ENCODE peak calls at places on chromosomes 13 and 19, in five cellular contexts. H, E, L, V and K are unnamed samples.

GRCh38 chr19:45473366-45474190 is 5.8 kb downstream of the FOSB start:
- DNase-seq in H (no peak), V (no peak), E (no peak), L (no peak), K (peak; percentile 85)

GRCh38 chr19:4581381-4582111 is 22.1 kb upstream of the SEMA6B start:
- DNase-seq in L (no peak), H (peak; percentile 57), E (peak; percentile 61), V (peak; percentile 27), K (no peak)

GRCh38 chr19:4633140-4633967 is 6.0 kb upstream of the TNFAIP8L1 start:
- DNase-seq in L (no peak), V (peak; percentile 90), E (peak; percentile 88), H (no peak), K (peak; percentile 81)

GRCh38 chr13:71124230-71124629 is 742.8 kb downstream of the DACH1 start:
- DNase-seq in E (no peak), H (no peak), V (no peak), L (no peak), K (no peak)

GRCh38 chr19:49997709-49998108 is 27.5 kb downstream of the VRK3 start:
- DNase-seq in L (no peak), V (peak; percentile 29), H (no peak), E (peak; percentile 75), K (peak; percentile 60)

GRCh38 chr19:2345794-2346663 is 14.0 kb upstream of the TMPRSS9 start:
- DNase-seq in H (no peak), E (peak; percentile 42), L (no peak), V (no peak), K (no peak)

GRCh38 chr13:24218977-24219376 is 58.5 kb downstream of the SPATA13 start:
- DNase-seq in H (no peak), E (no peak), L (no peak), V (no peak), K (no peak)

GRCh38 chr13:53637971-53638547 is 609.4 kb downstream of the OLFM4 start:
- DNase-seq in E (no peak), L (no peak), V (no peak), H (no peak), K (no peak)

GRCh38 chr19:35349614-35350521 is 2.2 kb downstream of the FFAR1 start:
- DNase-seq in V (no peak), E (peak; percentile 20), L (no peak), H (no peak), K (no peak)

GRCh38 chr19:19259741-19260140 is 13.4 kb downstream of the TM6SF2 start:
- DNase-seq in V (peak; percentile 32), H (no peak), L (no peak), E (peak; percentile 89), K (no peak)

GRCh38 chr19:49475995-49476880 is 2.2 kb downstream of the FLT3LG start:
- DNase-seq in E (peak; percentile 96), H (peak; percentile 58), L (no peak), V (peak; percentile 69), K (peak; percentile 44)

GRCh38 chr19:10315335-10316214 is at the start of gene FDX2:
- DNase-seq in E (peak; percentile 93), L (peak; percentile 79), V (peak; percentile 86), H (peak; percentile 86), K (peak; percentile 93)

GRCh38 chr13:109055850-109056249 is 426.4 kb downstream of the MYO16 start:
- DNase-seq in H (no peak), V (no peak), E (no peak), L (no peak), K (no peak)

GRCh38 chr19:45255611-45256157 is 4.6 kb downstream of the MARK4 start:
- DNase-seq in H (no peak), L (no peak), E (no peak), V (no peak), K (no peak)

GRCh38 chr19:6239401-6239844 is 40.4 kb downstream of the MLLT1 start:
- DNase-seq in E (no peak), V (no peak), H (no peak), L (no peak), K (no peak)
- H3K4me1 ChIP-seq in E (peaks cover 2% of the 10 kb centered on the region), V (peaks cover 43% of the 10 kb centered on the region), H (peaks cover 13% of the 10 kb centered on the region), L (no peaks in the 10 kb centered on the region), K (peaks cover 17% of the 10 kb centered on the region)

GRCh38 chr13:21435710-21436151 is 23.4 kb downstream of the ZDHHC20 start:
- DNase-seq in V (peak; percentile 87), L (no peak), H (no peak), E (no peak), K (peak; percentile 30)
- H2BK5ac ChIP-seq in V (no peak overlapping the region), L (no peak overlapping the region), H (no peak overlapping the region), E (no peak overlapping the region), K (no peak overlapping the region)

DNA sequence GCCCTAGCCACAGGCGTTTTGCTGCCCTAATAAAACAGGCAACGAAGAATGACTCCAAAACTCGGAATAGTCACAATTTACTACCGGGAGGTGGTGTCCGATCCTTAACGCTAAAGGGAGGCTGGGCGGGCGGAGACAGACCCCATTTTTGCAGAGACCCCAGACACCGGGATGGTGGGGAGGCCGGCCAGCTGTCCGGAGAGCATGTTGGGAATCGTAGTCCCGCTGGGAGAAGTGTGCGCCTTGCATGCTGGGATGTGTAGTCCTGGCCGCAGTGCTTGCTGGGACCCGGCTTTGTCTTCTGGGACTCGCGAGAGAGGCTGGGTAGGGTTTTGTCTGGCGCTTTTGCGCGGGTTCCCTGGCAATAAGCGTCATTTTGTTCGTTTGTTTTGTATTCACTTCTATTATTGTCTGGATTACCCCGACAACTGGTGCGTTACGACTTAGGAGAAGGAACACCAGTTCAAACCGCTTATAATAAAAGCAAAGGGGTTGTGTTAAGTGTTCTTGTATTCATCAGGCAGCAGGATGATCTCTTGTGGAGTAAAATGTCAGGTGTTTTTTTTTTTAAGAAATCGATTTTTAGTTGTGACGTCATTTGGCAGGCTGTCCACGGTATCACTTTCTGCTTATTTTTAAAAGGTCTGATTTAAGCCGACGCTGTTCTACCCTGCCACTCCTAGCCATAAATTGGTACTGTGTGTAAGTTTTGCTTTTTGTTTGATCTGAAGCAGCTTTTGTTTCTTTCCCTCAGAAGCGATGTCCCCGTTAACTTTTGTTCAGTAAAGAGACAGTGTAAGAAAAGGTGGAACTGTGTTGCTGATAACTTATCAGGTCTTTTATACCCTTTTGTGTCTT is 676 bp upstream of the HSPH1 start:
- DNase-seq in L (peak; percentile 84), V (peak; percentile 99), H (peak; percentile 95), E (peak; percentile 98), K (peak; percentile 95)
- H2BK12ac ChIP-seq in L (no peak overlapping the region), V (no peak overlapping the region), H (no peak overlapping the region), E (no peak overlapping the region), K (no peak overlapping the region)

GRCh38 chr19:40610396-40611064 is 9.4 kb downstream of the LTBP4 start:
- DNase-seq in V (no peak), L (no peak), H (no peak), E (peak; percentile 35), K (no peak)
- H3K4me1 ChIP-seq in V (peaks cover 28% of the 10 kb centered on the region), L (peaks cover 17% of the 10 kb centered on the region), H (no peaks in the 10 kb centered on the region), E (no peaks in the 10 kb centered on the region), K (peaks cover 22% of the 10 kb centered on the region)

DNA sequence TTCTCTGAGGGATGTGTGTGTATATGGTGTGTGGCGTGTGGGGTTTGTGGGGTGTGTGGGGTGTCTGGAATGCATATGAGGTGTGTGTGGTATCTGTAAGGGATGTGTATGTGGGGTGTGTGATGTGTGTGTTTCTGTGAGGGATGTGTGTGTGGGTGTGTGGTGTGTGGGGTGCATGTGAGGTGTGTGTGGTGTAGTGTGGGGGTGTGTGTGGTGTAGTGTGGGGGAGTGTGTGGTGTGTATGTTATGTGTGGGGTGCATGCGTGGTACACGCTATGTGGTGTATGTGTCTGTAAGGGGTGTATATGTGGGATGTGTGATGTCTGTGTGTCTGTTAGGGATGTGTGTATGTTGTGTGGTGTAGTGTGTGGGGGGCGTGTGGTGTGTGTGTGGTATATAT is 300.0 kb downstream of the FGF9 start:
- DNase-seq in E (no peak), V (no peak), H (no peak), L (no peak), K (no peak)
- H2BK5ac ChIP-seq in E (no peak overlapping the region), V (no peak overlapping the region), H (no peak overlapping the region), L (no peak overlapping the region), K (no peak overlapping the region)

DNA sequence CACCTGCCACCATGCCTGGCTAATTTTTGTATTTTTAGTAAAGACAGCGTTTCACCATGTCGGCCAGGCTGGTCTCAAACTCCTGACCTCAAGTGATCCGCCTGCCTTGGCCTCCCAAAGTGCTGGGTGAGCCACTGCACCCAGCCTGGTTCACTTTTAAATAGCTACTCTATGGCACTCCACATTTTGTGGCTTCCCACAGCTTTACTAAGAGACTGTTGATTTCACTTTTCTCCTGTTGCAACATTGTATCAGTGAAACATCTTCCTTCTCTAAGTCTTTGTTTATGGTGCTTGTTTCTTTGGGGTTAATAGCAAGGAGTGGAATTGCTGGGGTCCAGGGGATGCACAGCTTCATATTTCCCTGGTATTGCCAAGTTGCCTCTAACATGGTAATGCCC is 12.3 kb downstream of the TMEM38A start:
- DNase-seq in V (no peak), E (no peak), H (no peak), L (no peak), K (no peak)
- H2BK12ac ChIP-seq in V (no peak overlapping the region), E (no peak overlapping the region), H (no peak overlapping the region), L (no peak overlapping the region), K (no peak overlapping the region)